ENCODE peak calls at places on chromosomes 16 and 17, in ten cellular contexts. N is T-helper 17 cell; P is tibial artery; H is CD4-positive, CD25-positive, alpha-beta regulatory T cell; M is type B pancreatic cell; T is AG04450; R is EL; Y is hypothalamus; L is retina; F is epithelial cell of prostate. A is an unnamed sample.

GRCh38 chr16:56664506-56664905 is 3.4 kb downstream of the MT1G start:
- DNase-seq in N (no peak), P (no peak), H (no peak), M (no peak), T (no peak), R (no peak), Y (no peak), L (no peak), F (no peak), A (no peak)

GRCh38 chr16:88784074-88784855 is 755 bp downstream of the PIEZO1 start:
- DNase-seq in N (peak), P (peak), H (peak), M (no peak), T (no peak), R (peak), Y (no peak), L (peak), F (no peak), A (no peak)

GRCh38 chr16:8912793-8913192 is 30.6 kb downstream of the LITAFD start:
- DNase-seq in N (no peak), P (no peak), H (no peak), M (no peak), T (no peak), R (no peak), Y (no peak), L (no peak), F (no peak), A (no peak)

GRCh38 chr17:43020789-43021738 is 1.1 kb downstream of the VAT1 start:
- DNase-seq in N (no peak), P (peak), H (no peak), M (no peak), T (no peak), R (peak), Y (no peak), L (peak), F (no peak), A (peak)

GRCh38 chr17:63698381-63698885 is 1.5 kb downstream of the LIMD2 start:
- DNase-seq in N (no peak), P (no peak), H (no peak), M (no peak), T (no peak), R (no peak), Y (no peak), L (no peak), F (no peak), A (no peak)

GRCh38 chr16:87329436-87330256 is 12.5 kb upstream of the C16orf95 start:
- DNase-seq in N (no peak), P (no peak), H (no peak), M (no peak), T (no peak), R (no peak), Y (no peak), L (no peak), F (no peak), A (no peak)

GRCh38 chr16:76661691-76662090 is 384.5 kb downstream of the CNTNAP4 start:
- DNase-seq in N (no peak), P (no peak), H (no peak), M (no peak), T (no peak), R (no peak), Y (no peak), L (no peak), F (no peak), A (no peak)

GRCh38 chr16:2475413-2476344 is 752 bp downstream of the TBC1D24 start:
- DNase-seq in N (no peak), P (no peak), H (no peak), M (no peak), T (no peak), R (no peak), Y (no peak), L (peak), F (no peak), A (no peak)

GRCh38 chr17:30780343-30780742 is 44.1 kb downstream of the CRLF3 start:
- DNase-seq in N (no peak), P (no peak), H (no peak), M (no peak), T (no peak), R (no peak), Y (no peak), L (no peak), F (no peak), A (no peak)

GRCh38 chr17:17059301-17059890 is 17.1 kb downstream of the MPRIP start:
- DNase-seq in N (no peak), P (peak), H (no peak), M (no peak), T (no peak), R (no peak), Y (no peak), L (no peak), F (no peak), A (no peak)

A was measured in NCI-H446 treated with DMSO at 0.1 percent for 48 hours.